ENCODE peak calls at places on chromosomes 16 and 17, in eight cellular contexts. One of them, this sample, is unnamed.

GRCh38 chr17:80175411-80175810 is 5.6 kb downstream of the CARD14 start:
- DNase-seq in ascending aorta: no peak
- DNase-seq in NCI-H510A treated with DMSO at 0.1 percent for 48 hours: no peak
- DNase-seq in nucleus accumbens: no peak
- DNase-seq in A549: peak
- DNase-seq in RCC 7860: peak
- DNase-seq in SW 1271: no peak
- DNase-seq in HEK293T: no peak
- DNase-seq in this sample: no peak

GRCh38 chr16:79598341-79599181 is 2.0 kb downstream of the MAF start:
- DNase-seq in ascending aorta: peak
- DNase-seq in NCI-H510A treated with DMSO at 0.1 percent for 48 hours: peak
- DNase-seq in nucleus accumbens: peak
- DNase-seq in A549: peak
- DNase-seq in RCC 7860: peak
- DNase-seq in SW 1271: no peak
- DNase-seq in HEK293T: peak
- DNase-seq in this sample: no peak

GRCh38 chr16:30980434-30980833 is 4.6 kb upstream of the HSD3B7 start:
- DNase-seq in ascending aorta: no peak
- DNase-seq in NCI-H510A treated with DMSO at 0.1 percent for 48 hours: no peak
- DNase-seq in nucleus accumbens: no peak
- DNase-seq in A549: no peak
- DNase-seq in RCC 7860: no peak
- DNase-seq in SW 1271: no peak
- DNase-seq in HEK293T: no peak
- DNase-seq in this sample: no peak

GRCh38 chr17:81315170-81315884 is 20.2 kb upstream of the SLC38A10 start:
- DNase-seq in ascending aorta: no peak
- DNase-seq in NCI-H510A treated with DMSO at 0.1 percent for 48 hours: no peak
- DNase-seq in nucleus accumbens: peak
- DNase-seq in A549: no peak
- DNase-seq in RCC 7860: no peak
- DNase-seq in SW 1271: no peak
- DNase-seq in HEK293T: no peak
- DNase-seq in this sample: no peak

GRCh38 chr16:29876578-29877249 is 13.7 kb upstream of the CDIPT start:
- DNase-seq in ascending aorta: no peak
- DNase-seq in NCI-H510A treated with DMSO at 0.1 percent for 48 hours: no peak
- DNase-seq in nucleus accumbens: no peak
- DNase-seq in A549: no peak
- DNase-seq in RCC 7860: no peak
- DNase-seq in SW 1271: no peak
- DNase-seq in HEK293T: no peak
- DNase-seq in this sample: no peak

GRCh38 chr17:4162775-4163498 is 19.9 kb downstream of the CYB5D2 start:
- DNase-seq in ascending aorta: no peak
- DNase-seq in NCI-H510A treated with DMSO at 0.1 percent for 48 hours: no peak
- DNase-seq in nucleus accumbens: no peak
- DNase-seq in A549: no peak
- DNase-seq in RCC 7860: no peak
- DNase-seq in SW 1271: no peak
- DNase-seq in HEK293T: no peak
- DNase-seq in this sample: no peak

GRCh38 chr16:66045626-66046025 is 320.9 kb upstream of the CDH5 start:
- DNase-seq in ascending aorta: no peak
- DNase-seq in NCI-H510A treated with DMSO at 0.1 percent for 48 hours: no peak
- DNase-seq in nucleus accumbens: no peak
- DNase-seq in A549: no peak
- DNase-seq in RCC 7860: no peak
- DNase-seq in SW 1271: no peak
- DNase-seq in HEK293T: no peak
- DNase-seq in this sample: no peak

GRCh38 chr16:19389246-19389645 is 28.4 kb upstream of the TMC5 start:
- DNase-seq in ascending aorta: no peak
- DNase-seq in NCI-H510A treated with DMSO at 0.1 percent for 48 hours: peak
- DNase-seq in nucleus accumbens: no peak
- DNase-seq in A549: peak
- DNase-seq in RCC 7860: peak
- DNase-seq in SW 1271: no peak
- DNase-seq in HEK293T: peak
- DNase-seq in this sample: no peak

GRCh38 chr17:27320222-27320560 is 26.3 kb downstream of the WSB1 start:
- DNase-seq in ascending aorta: no peak
- DNase-seq in NCI-H510A treated with DMSO at 0.1 percent for 48 hours: no peak
- DNase-seq in nucleus accumbens: no peak
- DNase-seq in A549: no peak
- DNase-seq in RCC 7860: no peak
- DNase-seq in SW 1271: no peak
- DNase-seq in HEK293T: no peak
- DNase-seq in this sample: no peak

GRCh38 chr16:1772908-1773702 is at the start of gene MRPS34:
- DNase-seq in ascending aorta: peak
- DNase-seq in NCI-H510A treated with DMSO at 0.1 percent for 48 hours: peak
- DNase-seq in nucleus accumbens: peak
- DNase-seq in A549: peak
- DNase-seq in RCC 7860: peak
- DNase-seq in SW 1271: no peak
- DNase-seq in HEK293T: peak
- DNase-seq in this sample: no peak

GRCh38 chr17:43477832-43478634 is 5.7 kb upstream of the DHX8 start:
- DNase-seq in ascending aorta: no peak
- DNase-seq in NCI-H510A treated with DMSO at 0.1 percent for 48 hours: no peak
- DNase-seq in nucleus accumbens: no peak
- DNase-seq in A549: no peak
- DNase-seq in RCC 7860: no peak
- DNase-seq in SW 1271: no peak
- DNase-seq in HEK293T: no peak
- DNase-seq in this sample: no peak

GRCh38 chr17:10613775-10614513 is 43.2 kb downstream of the MYH3 start:
- DNase-seq in ascending aorta: no peak
- DNase-seq in NCI-H510A treated with DMSO at 0.1 percent for 48 hours: no peak
- DNase-seq in nucleus accumbens: no peak
- DNase-seq in A549: no peak
- DNase-seq in RCC 7860: no peak
- DNase-seq in SW 1271: no peak
- DNase-seq in HEK293T: no peak
- DNase-seq in this sample: no peak

GRCh38 chr17:76385892-76386786 is 1.7 kb downstream of the SPHK1 start:
- DNase-seq in ascending aorta: peak
- DNase-seq in NCI-H510A treated with DMSO at 0.1 percent for 48 hours: peak
- DNase-seq in nucleus accumbens: peak
- DNase-seq in A549: peak
- DNase-seq in RCC 7860: peak
- DNase-seq in SW 1271: peak
- DNase-seq in HEK293T: peak
- DNase-seq in this sample: no peak

GRCh38 chr17:3750926-3751325 is 27.2 kb downstream of the HASPIN start:
- DNase-seq in ascending aorta: no peak
- DNase-seq in NCI-H510A treated with DMSO at 0.1 percent for 48 hours: no peak
- DNase-seq in nucleus accumbens: no peak
- DNase-seq in A549: no peak
- DNase-seq in RCC 7860: no peak
- DNase-seq in SW 1271: no peak
- DNase-seq in HEK293T: no peak
- DNase-seq in this sample: no peak

GRCh38 chr17:21351366-21352065 is 24.6 kb upstream of the KCNJ12 start:
- DNase-seq in ascending aorta: no peak
- DNase-seq in NCI-H510A treated with DMSO at 0.1 percent for 48 hours: no peak
- DNase-seq in nucleus accumbens: no peak
- DNase-seq in A549: no peak
- DNase-seq in RCC 7860: no peak
- DNase-seq in SW 1271: no peak
- DNase-seq in HEK293T: no peak
- DNase-seq in this sample: no peak

GRCh38 chr16:74726736-74727135 is 26.1 kb upstream of the MLKL start:
- DNase-seq in ascending aorta: no peak
- DNase-seq in NCI-H510A treated with DMSO at 0.1 percent for 48 hours: no peak
- DNase-seq in nucleus accumbens: no peak
- DNase-seq in A549: peak
- DNase-seq in RCC 7860: peak
- DNase-seq in SW 1271: no peak
- DNase-seq in HEK293T: peak
- DNase-seq in this sample: no peak

GRCh38 chr16:49484454-49484853 is 110.8 kb downstream of the C16orf78 start:
- DNase-seq in ascending aorta: peak
- DNase-seq in NCI-H510A treated with DMSO at 0.1 percent for 48 hours: peak
- DNase-seq in nucleus accumbens: peak
- DNase-seq in A549: no peak
- DNase-seq in RCC 7860: no peak
- DNase-seq in SW 1271: no peak
- DNase-seq in HEK293T: peak
- DNase-seq in this sample: no peak

This sample was measured in glomerular endothelial cell.